ENCODE peak calls at places on chromosomes 13 and 19, in ten cellular contexts. One of them, this sample, is unnamed.

GRCh38 chr19:38667552-38668205 is 20.2 kb downstream of the ACTN4 start:
- DNase-seq in CD8-positive, alpha-beta T cell: no peak
- DNase-seq in fibroblast of lung: peak; percentile 84
- DNase-seq in psoas muscle: no peak
- DNase-seq in AG04450: no peak
- DNase-seq in IMR-90: peak; percentile 95
- DNase-seq in heart right ventricle: no peak
- DNase-seq in mesendoderm: no peak
- DNase-seq in cardiac muscle cell: no peak
- DNase-seq in naive thymus-derived CD4-positive, alpha-beta T cell: no peak
- DNase-seq in this sample: no peak

GRCh38 chr13:40389081-40389641 is 277.3 kb downstream of the FOXO1 start:
- DNase-seq in AG04450: no peak
- DNase-seq in cardiac muscle cell: no peak
- DNase-seq in mesendoderm: no peak
- DNase-seq in IMR-90: no peak
- DNase-seq in CD8-positive, alpha-beta T cell: peak; percentile 47
- DNase-seq in psoas muscle: no peak
- DNase-seq in fibroblast of lung: no peak
- DNase-seq in heart right ventricle: no peak
- DNase-seq in naive thymus-derived CD4-positive, alpha-beta T cell: peak; percentile 58
- DNase-seq in this sample: no peak

GRCh38 chr19:34323433-34324204 is 41.4 kb upstream of the GPI start:
- DNase-seq in CD8-positive, alpha-beta T cell: no peak
- DNase-seq in IMR-90: no peak
- DNase-seq in mesendoderm: no peak
- DNase-seq in AG04450: no peak
- DNase-seq in cardiac muscle cell: no peak
- DNase-seq in psoas muscle: no peak
- DNase-seq in fibroblast of lung: no peak
- DNase-seq in naive thymus-derived CD4-positive, alpha-beta T cell: no peak
- DNase-seq in heart right ventricle: no peak
- DNase-seq in this sample: no peak

GRCh38 chr13:46484561-46484960 is 68.4 kb upstream of the LRCH1 start:
- DNase-seq in IMR-90: no peak
- DNase-seq in naive thymus-derived CD4-positive, alpha-beta T cell: no peak
- DNase-seq in CD8-positive, alpha-beta T cell: no peak
- DNase-seq in fibroblast of lung: peak; percentile 37
- DNase-seq in psoas muscle: no peak
- DNase-seq in heart right ventricle: no peak
- DNase-seq in mesendoderm: no peak
- DNase-seq in AG04450: no peak
- DNase-seq in cardiac muscle cell: no peak
- DNase-seq in this sample: no peak

GRCh38 chr13:94325660-94326059 is 153.8 kb downstream of the DCT start:
- DNase-seq in psoas muscle: no peak
- DNase-seq in mesendoderm: peak; percentile 84
- DNase-seq in fibroblast of lung: no peak
- DNase-seq in CD8-positive, alpha-beta T cell: no peak
- DNase-seq in cardiac muscle cell: peak; percentile 60
- DNase-seq in heart right ventricle: peak; percentile 10
- DNase-seq in AG04450: no peak
- DNase-seq in naive thymus-derived CD4-positive, alpha-beta T cell: no peak
- DNase-seq in IMR-90: peak; percentile 17
- DNase-seq in this sample: peak; percentile 41

GRCh38 chr13:112748947-112749346 is 59.1 kb downstream of the ATP11A start:
- DNase-seq in heart right ventricle: no peak
- DNase-seq in naive thymus-derived CD4-positive, alpha-beta T cell: no peak
- DNase-seq in fibroblast of lung: no peak
- DNase-seq in AG04450: no peak
- DNase-seq in CD8-positive, alpha-beta T cell: no peak
- DNase-seq in IMR-90: no peak
- DNase-seq in cardiac muscle cell: peak; percentile 25
- DNase-seq in psoas muscle: peak; percentile 78
- DNase-seq in mesendoderm: no peak
- DNase-seq in this sample: peak; percentile 73

GRCh38 chr19:43839139-43839538 is 12.0 kb downstream of the ZNF283 start:
- DNase-seq in heart right ventricle: no peak
- DNase-seq in cardiac muscle cell: no peak
- DNase-seq in CD8-positive, alpha-beta T cell: no peak
- DNase-seq in mesendoderm: no peak
- DNase-seq in IMR-90: no peak
- DNase-seq in fibroblast of lung: no peak
- DNase-seq in naive thymus-derived CD4-positive, alpha-beta T cell: no peak
- DNase-seq in AG04450: no peak
- DNase-seq in psoas muscle: no peak
- DNase-seq in this sample: no peak

GRCh38 chr13:30863231-30863630 is 42.8 kb upstream of the MEDAG start:
- DNase-seq in cardiac muscle cell: no peak
- DNase-seq in fibroblast of lung: no peak
- DNase-seq in IMR-90: no peak
- DNase-seq in naive thymus-derived CD4-positive, alpha-beta T cell: no peak
- DNase-seq in AG04450: no peak
- DNase-seq in heart right ventricle: no peak
- DNase-seq in mesendoderm: peak; percentile 53
- DNase-seq in CD8-positive, alpha-beta T cell: no peak
- DNase-seq in psoas muscle: no peak
- DNase-seq in this sample: no peak

GRCh38 chr19:1376415-1376805 is 7.3 kb upstream of the NDUFS7 start:
- DNase-seq in heart right ventricle: no peak
- DNase-seq in psoas muscle: no peak
- DNase-seq in AG04450: no peak
- DNase-seq in mesendoderm: no peak
- DNase-seq in naive thymus-derived CD4-positive, alpha-beta T cell: no peak
- DNase-seq in fibroblast of lung: no peak
- DNase-seq in IMR-90: no peak
- DNase-seq in CD8-positive, alpha-beta T cell: no peak
- DNase-seq in cardiac muscle cell: no peak
- DNase-seq in this sample: no peak

GRCh38 chr19:12838893-12839656 is 760 bp downstream of the MAST1 start:
- DNase-seq in mesendoderm: no peak
- DNase-seq in IMR-90: no peak
- DNase-seq in cardiac muscle cell: no peak
- DNase-seq in heart right ventricle: no peak
- DNase-seq in fibroblast of lung: no peak
- DNase-seq in psoas muscle: no peak
- DNase-seq in CD8-positive, alpha-beta T cell: no peak
- DNase-seq in naive thymus-derived CD4-positive, alpha-beta T cell: no peak
- DNase-seq in AG04450: no peak
- DNase-seq in this sample: no peak

GRCh38 chr13:35723820-35724219 is 247.3 kb upstream of the MAB21L1 start:
- DNase-seq in cardiac muscle cell: peak; percentile 66
- DNase-seq in fibroblast of lung: no peak
- DNase-seq in mesendoderm: peak; percentile 32
- DNase-seq in heart right ventricle: peak; percentile 48
- DNase-seq in psoas muscle: peak; percentile 37
- DNase-seq in AG04450: no peak
- DNase-seq in IMR-90: peak; percentile 34
- DNase-seq in naive thymus-derived CD4-positive, alpha-beta T cell: no peak
- DNase-seq in CD8-positive, alpha-beta T cell: no peak
- DNase-seq in this sample: peak; percentile 62

GRCh38 chr13:94858856-94859811 is 146.8 kb upstream of the SOX21 start:
- DNase-seq in fibroblast of lung: peak; percentile 30
- DNase-seq in mesendoderm: peak; percentile 8
- DNase-seq in IMR-90: peak; percentile 5
- DNase-seq in naive thymus-derived CD4-positive, alpha-beta T cell: no peak
- DNase-seq in psoas muscle: peak; percentile 44
- DNase-seq in AG04450: no peak
- DNase-seq in heart right ventricle: peak; percentile 66
- DNase-seq in CD8-positive, alpha-beta T cell: no peak
- DNase-seq in cardiac muscle cell: peak; percentile 87
- DNase-seq in this sample: peak; percentile 53

GRCh38 chr19:55091955-55092354 is 16.3 kb downstream of the EPS8L1 start:
- DNase-seq in naive thymus-derived CD4-positive, alpha-beta T cell: no peak
- DNase-seq in cardiac muscle cell: no peak
- DNase-seq in mesendoderm: peak; percentile 84
- DNase-seq in IMR-90: no peak
- DNase-seq in psoas muscle: peak; percentile 13
- DNase-seq in fibroblast of lung: no peak
- DNase-seq in CD8-positive, alpha-beta T cell: no peak
- DNase-seq in AG04450: no peak
- DNase-seq in heart right ventricle: no peak
- DNase-seq in this sample: no peak

GRCh38 chr19:10803252-10803651 is 32.8 kb downstream of the TMED1 start:
- DNase-seq in naive thymus-derived CD4-positive, alpha-beta T cell: no peak
- DNase-seq in AG04450: no peak
- DNase-seq in CD8-positive, alpha-beta T cell: no peak
- DNase-seq in mesendoderm: no peak
- DNase-seq in psoas muscle: no peak
- DNase-seq in fibroblast of lung: no peak
- DNase-seq in IMR-90: no peak
- DNase-seq in heart right ventricle: no peak
- DNase-seq in cardiac muscle cell: no peak
- DNase-seq in this sample: no peak

GRCh38 chr19:19594371-19594770 is 24.1 kb downstream of the PBX4 start:
- DNase-seq in fibroblast of lung: no peak
- DNase-seq in psoas muscle: no peak
- DNase-seq in heart right ventricle: no peak
- DNase-seq in CD8-positive, alpha-beta T cell: no peak
- DNase-seq in mesendoderm: no peak
- DNase-seq in AG04450: no peak
- DNase-seq in cardiac muscle cell: no peak
- DNase-seq in naive thymus-derived CD4-positive, alpha-beta T cell: no peak
- DNase-seq in IMR-90: no peak
- DNase-seq in this sample: no peak

GRCh38 chr19:38071647-38072046 is 152.4 kb downstream of the DPF1 start:
- DNase-seq in naive thymus-derived CD4-positive, alpha-beta T cell: no peak
- DNase-seq in fibroblast of lung: no peak
- DNase-seq in CD8-positive, alpha-beta T cell: no peak
- DNase-seq in psoas muscle: no peak
- DNase-seq in mesendoderm: no peak
- DNase-seq in IMR-90: no peak
- DNase-seq in AG04450: no peak
- DNase-seq in cardiac muscle cell: no peak
- DNase-seq in heart right ventricle: no peak
- DNase-seq in this sample: no peak

GRCh38 chr19:56732974-56733373 is 61.4 kb upstream of the ZNF835 start:
- DNase-seq in mesendoderm: peak; percentile 32
- DNase-seq in IMR-90: no peak
- DNase-seq in naive thymus-derived CD4-positive, alpha-beta T cell: no peak
- DNase-seq in psoas muscle: no peak
- DNase-seq in CD8-positive, alpha-beta T cell: no peak
- DNase-seq in AG04450: no peak
- DNase-seq in cardiac muscle cell: no peak
- DNase-seq in heart right ventricle: no peak
- DNase-seq in fibroblast of lung: no peak
- DNase-seq in this sample: no peak

GRCh38 chr13:35850569-35850968 is 280.6 kb downstream of the DCLK1 start:
- DNase-seq in mesendoderm: peak; percentile 48
- DNase-seq in IMR-90: no peak
- DNase-seq in CD8-positive, alpha-beta T cell: no peak
- DNase-seq in cardiac muscle cell: no peak
- DNase-seq in psoas muscle: no peak
- DNase-seq in heart right ventricle: no peak
- DNase-seq in AG04450: no peak
- DNase-seq in fibroblast of lung: no peak
- DNase-seq in naive thymus-derived CD4-positive, alpha-beta T cell: no peak
- DNase-seq in this sample: no peak

DNA sequence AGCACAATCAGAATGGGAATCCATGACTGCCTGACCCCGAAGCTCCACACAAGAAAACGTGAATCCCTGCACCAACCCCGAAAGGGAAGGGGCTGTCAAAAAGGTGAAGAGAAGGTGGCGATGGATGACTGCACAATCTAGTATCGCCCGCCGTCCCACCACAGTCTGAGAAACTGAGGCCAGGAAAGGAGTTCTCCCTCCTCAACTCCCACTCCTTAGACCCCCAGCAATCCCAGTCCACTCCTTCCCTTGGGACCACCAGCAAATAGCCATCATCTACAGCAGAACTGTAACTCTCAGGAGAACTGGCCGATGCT is 451 bp downstream of the NOSIP start:
- DNase-seq in psoas muscle: no peak
- DNase-seq in naive thymus-derived CD4-positive, alpha-beta T cell: no peak
- DNase-seq in heart right ventricle: no peak
- DNase-seq in IMR-90: no peak
- DNase-seq in AG04450: no peak
- DNase-seq in mesendoderm: no peak
- DNase-seq in CD8-positive, alpha-beta T cell: no peak
- DNase-seq in cardiac muscle cell: no peak
- DNase-seq in fibroblast of lung: no peak
- DNase-seq in this sample: no peak
- H3K27ac ChIP-seq in psoas muscle: peak overlapping the region; percentile 80
- H3K27ac ChIP-seq in naive thymus-derived CD4-positive, alpha-beta T cell: peak overlapping the region; percentile 84
- H3K27ac ChIP-seq in heart right ventricle: peak overlapping the region; percentile 86
- H3K27ac ChIP-seq in IMR-90: peak overlapping the region; percentile 36
- H3K27ac ChIP-seq in AG04450: peak overlapping the region; percentile 54
- H3K27ac ChIP-seq in mesendoderm: no peak overlapping the region
- H3K27ac ChIP-seq in CD8-positive, alpha-beta T cell: peak overlapping the region; percentile 63
- H3K27ac ChIP-seq in cardiac muscle cell: peak overlapping the region; percentile 66
- H3K27ac ChIP-seq in fibroblast of lung: peak overlapping the region; percentile 55
- H3K27ac ChIP-seq in this sample: peak overlapping the region; percentile 11

GRCh38 chr13:51590966-51591627 is 6.8 kb downstream of the WDFY2 start:
- DNase-seq in cardiac muscle cell: peak; percentile 96
- DNase-seq in heart right ventricle: peak; percentile 30
- DNase-seq in AG04450: peak; percentile 47
- DNase-seq in IMR-90: peak; percentile 90
- DNase-seq in CD8-positive, alpha-beta T cell: no peak
- DNase-seq in fibroblast of lung: peak; percentile 90
- DNase-seq in mesendoderm: peak; percentile 78
- DNase-seq in naive thymus-derived CD4-positive, alpha-beta T cell: no peak
- DNase-seq in psoas muscle: no peak
- DNase-seq in this sample: peak; percentile 83
- H3K27ac ChIP-seq in cardiac muscle cell: peak overlapping the region; percentile 63
- H3K27ac ChIP-seq in heart right ventricle: peak overlapping the region; percentile 35
- H3K27ac ChIP-seq in AG04450: peak overlapping the region; percentile 54
- H3K27ac ChIP-seq in IMR-90: peak overlapping the region; percentile 80
- H3K27ac ChIP-seq in CD8-positive, alpha-beta T cell: no peak overlapping the region
- H3K27ac ChIP-seq in fibroblast of lung: peak overlapping the region; percentile 76
- H3K27ac ChIP-seq in mesendoderm: no peak overlapping the region
- H3K27ac ChIP-seq in naive thymus-derived CD4-positive, alpha-beta T cell: no peak overlapping the region
- H3K27ac ChIP-seq in psoas muscle: peak overlapping the region; percentile 12
- H3K27ac ChIP-seq in this sample: peak overlapping the region; percentile 59

GRCh38 chr13:74168263-74168675 is 34.1 kb upstream of the KLF12 start:
- DNase-seq in psoas muscle: no peak
- DNase-seq in CD8-positive, alpha-beta T cell: no peak
- DNase-seq in cardiac muscle cell: no peak
- DNase-seq in IMR-90: no peak
- DNase-seq in heart right ventricle: no peak
- DNase-seq in fibroblast of lung: no peak
- DNase-seq in mesendoderm: no peak
- DNase-seq in naive thymus-derived CD4-positive, alpha-beta T cell: no peak
- DNase-seq in AG04450: no peak
- DNase-seq in this sample: no peak
- H3K27ac ChIP-seq in psoas muscle: peak overlapping the region; percentile 80
- H3K27ac ChIP-seq in CD8-positive, alpha-beta T cell: no peak overlapping the region
- H3K27ac ChIP-seq in cardiac muscle cell: no peak overlapping the region
- H3K27ac ChIP-seq in IMR-90: no peak overlapping the region
- H3K27ac ChIP-seq in heart right ventricle: no peak overlapping the region
- H3K27ac ChIP-seq in fibroblast of lung: no peak overlapping the region
- H3K27ac ChIP-seq in mesendoderm: no peak overlapping the region
- H3K27ac ChIP-seq in naive thymus-derived CD4-positive, alpha-beta T cell: no peak overlapping the region
- H3K27ac ChIP-seq in AG04450: no peak overlapping the region
- H3K27ac ChIP-seq in this sample: no peak overlapping the region

DNA sequence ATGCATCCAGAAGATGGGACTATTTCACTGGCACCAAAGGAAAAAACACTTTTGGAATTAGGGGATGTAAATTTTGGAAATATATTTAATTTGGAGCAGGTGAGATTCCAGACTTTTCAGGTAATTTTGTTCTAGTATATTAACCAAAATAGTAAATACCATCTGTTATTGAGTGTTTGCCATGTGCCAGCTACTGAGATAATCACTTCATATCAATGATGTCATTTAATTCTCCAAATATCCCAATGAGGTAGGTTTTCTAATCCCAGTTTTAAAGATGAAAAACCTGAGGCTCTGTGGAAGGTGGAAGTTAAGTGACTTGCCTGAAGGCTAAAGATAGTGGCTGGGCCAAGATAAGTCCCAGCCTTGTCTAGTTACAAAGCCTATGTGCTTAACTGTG is 95.2 kb downstream of the TDRD3 start:
- DNase-seq in naive thymus-derived CD4-positive, alpha-beta T cell: no peak
- DNase-seq in cardiac muscle cell: no peak
- DNase-seq in psoas muscle: no peak
- DNase-seq in heart right ventricle: no peak
- DNase-seq in AG04450: no peak
- DNase-seq in CD8-positive, alpha-beta T cell: no peak
- DNase-seq in mesendoderm: no peak
- DNase-seq in fibroblast of lung: no peak
- DNase-seq in IMR-90: no peak
- DNase-seq in this sample: no peak
- H3K27ac ChIP-seq in naive thymus-derived CD4-positive, alpha-beta T cell: no peak overlapping the region
- H3K27ac ChIP-seq in cardiac muscle cell: no peak overlapping the region
- H3K27ac ChIP-seq in psoas muscle: no peak overlapping the region
- H3K27ac ChIP-seq in heart right ventricle: no peak overlapping the region
- H3K27ac ChIP-seq in AG04450: no peak overlapping the region
- H3K27ac ChIP-seq in CD8-positive, alpha-beta T cell: no peak overlapping the region
- H3K27ac ChIP-seq in mesendoderm: no peak overlapping the region
- H3K27ac ChIP-seq in fibroblast of lung: no peak overlapping the region
- H3K27ac ChIP-seq in IMR-90: no peak overlapping the region
- H3K27ac ChIP-seq in this sample: no peak overlapping the region

This sample was measured in adrenal gland.